ENCODE peak calls at places on chromosome 5, in five cellular contexts. M is IMR-90, B is A549, D is tibial nerve, Q is adrenal gland. K is an unnamed sample.

GRCh38 chr5:134394932-134395331 is 16.7 kb downstream of the CDKN2AIPNL start:
- DNase-seq in D (no peak), M (no peak), B (no peak), Q (no peak), K (peak)

GRCh38 chr5:885529-885928 is 7.1 kb downstream of the BRD9 start:
- DNase-seq in Q (no peak), B (no peak), D (no peak), M (no peak), K (no peak)

GRCh38 chr5:108141676-108142075 is 240.2 kb downstream of the FBXL17 start:
- DNase-seq in M (peak), Q (no peak), B (no peak), D (no peak), K (no peak)

GRCh38 chr5:139796061-139796806 is 626 bp downstream of the PSD2 start:
- DNase-seq in B (no peak), Q (no peak), D (no peak), M (no peak), K (no peak)

GRCh38 chr5:126104951-126105350 is 318.3 kb upstream of the GRAMD2B start:
- DNase-seq in D (no peak), B (no peak), M (no peak), Q (peak), K (no peak)

GRCh38 chr5:26259081-26259480 is 779.3 kb downstream of the CDH9 start:
- DNase-seq in M (no peak), Q (no peak), B (no peak), D (no peak), K (no peak)

GRCh38 chr5:96115467-96115812 is 153.8 kb upstream of the ELL2 start:
- DNase-seq in D (no peak), M (no peak), Q (no peak), B (no peak), K (no peak)

GRCh38 chr5:40184-40583 is 51.8 kb upstream of the PLEKHG4B start:
- DNase-seq in B (no peak), Q (no peak), M (no peak), D (no peak), K (no peak)

GRCh38 chr5:172769598-172770373 is 1.2 kb downstream of the DUSP1 start:
- DNase-seq in M (peak), Q (peak), D (no peak), B (no peak), K (peak)

GRCh38 chr5:112417931-112418358 is 1.1 kb downstream of the EPB41L4A start:
- DNase-seq in Q (peak), M (no peak), B (no peak), D (no peak), K (peak)

GRCh38 chr5:145375521-145375920 is 459.6 kb downstream of the PRELID2 start:
- DNase-seq in Q (no peak), D (no peak), M (no peak), B (no peak), K (no peak)

GRCh38 chr5:139458580-139459407 is 3.7 kb downstream of the ECSCR start:
- DNase-seq in D (no peak), B (no peak), Q (no peak), M (peak), K (no peak)

GRCh38 chr5:138910546-138911185 is 35.5 kb upstream of the LRRTM2 start:
- DNase-seq in B (no peak), Q (no peak), D (no peak), M (peak), K (no peak)

GRCh38 chr5:132428811-132429440 is 59.4 kb downstream of the SLC22A5 start:
- DNase-seq in B (no peak), Q (no peak), D (no peak), M (peak), K (no peak)

GRCh38 chr5:178644826-178645545 is 18.1 kb upstream of the CLK4 start:
- DNase-seq in M (no peak), D (no peak), Q (no peak), B (no peak), K (peak)

GRCh38 chr5:963310-963672 is 45.3 kb upstream of the NKD2 start:
- DNase-seq in B (no peak), D (no peak), Q (no peak), M (no peak), K (no peak)

GRCh38 chr5:178573216-178573615 is 17.0 kb downstream of the COL23A1 start:
- DNase-seq in B (no peak), D (no peak), M (no peak), Q (no peak), K (no peak)

GRCh38 chr5:57103317-57103907 is 70.4 kb upstream of the GPBP1 start:
- DNase-seq in M (no peak), B (no peak), D (no peak), Q (no peak), K (no peak)

GRCh38 chr5:36369092-36369737 is 67.5 kb upstream of the RANBP3L start:
- DNase-seq in D (no peak), B (no peak), Q (peak), M (peak), K (no peak)

GRCh38 chr5:61274561-61274960 is 57.5 kb upstream of the ZSWIM6 start:
- DNase-seq in D (no peak), B (no peak), Q (no peak), M (peak), K (no peak)

GRCh38 chr5:107389130-107389553 is 281.6 kb downstream of the EFNA5 start:
- DNase-seq in D (no peak), M (peak), Q (no peak), B (no peak), K (no peak)

GRCh38 chr5:144183254-144183889 is 12.7 kb downstream of the KCTD16 start:
- DNase-seq in M (peak), B (peak), D (no peak), Q (no peak), K (no peak)

DNA sequence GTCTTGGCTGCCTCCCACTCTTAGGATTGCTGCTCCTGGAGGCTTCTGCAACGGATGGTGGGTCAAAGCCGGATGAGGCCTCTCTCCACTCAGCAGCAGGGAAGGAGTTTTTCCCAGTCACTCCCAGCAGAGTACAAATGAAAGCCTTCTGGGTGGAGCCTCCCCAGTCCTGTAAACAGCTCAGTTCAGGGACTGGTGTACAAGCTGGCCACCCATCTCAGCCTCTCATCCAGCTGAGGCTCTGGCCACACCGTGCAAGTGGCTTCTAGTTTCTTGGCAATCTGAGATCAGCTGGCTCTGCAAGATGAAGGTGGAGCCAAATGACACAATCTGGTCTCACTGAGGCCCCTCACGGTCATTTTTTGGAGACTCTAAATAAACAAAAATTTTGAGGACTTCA is 10.0 kb downstream of the GPX3 start:
- DNase-seq in B (no peak), D (peak), Q (no peak), M (no peak), K (peak)
- TF ChIP-seq POLR2A in B (no peak), D (no peak), Q (no peak), M (no peak), K (no peak)

GRCh38 chr5:89981006-89981405 is 428.6 kb downstream of the CETN3 start:
- DNase-seq in D (no peak), M (no peak), B (no peak), Q (no peak), K (no peak)
- TF ChIP-seq CTCF in D (no peak), M (no peak), B (no peak), Q (no peak), K (no peak)

GRCh38 chr5:73624888-73625287 is 1.1 kb upstream of the ARHGEF28 start:
- DNase-seq in B (no peak), Q (no peak), M (no peak), D (no peak), K (no peak)
- H3K4me3 ChIP-seq in B (no peak), Q (no peak), M (no peak), D (no peak), K (no peak)

DNA sequence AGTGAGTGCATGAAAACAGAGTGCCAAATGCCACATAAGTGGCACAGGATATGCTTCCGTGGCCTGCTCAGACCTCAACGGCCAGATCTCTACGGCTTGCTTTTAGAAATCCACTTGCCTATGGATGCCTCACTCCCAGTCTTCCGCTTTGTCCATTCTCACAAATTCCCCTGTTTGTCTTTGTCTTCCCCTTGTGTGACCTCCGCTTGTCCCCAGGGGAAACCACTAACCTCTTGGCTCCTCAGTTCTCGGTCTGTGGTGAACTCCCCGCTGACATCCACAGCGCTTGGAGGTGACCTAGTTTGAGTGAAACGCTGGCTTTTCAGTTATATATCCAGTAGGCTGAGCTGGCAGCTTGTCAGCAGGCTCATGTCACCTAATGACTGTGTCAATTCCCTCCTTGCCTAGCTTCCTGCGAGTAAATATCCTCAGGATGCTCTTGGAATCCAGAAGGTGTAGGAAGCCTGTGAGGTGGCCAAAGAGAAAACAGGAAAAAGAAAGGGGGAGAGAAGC is 101.4 kb upstream of the SPRY4 start:
- DNase-seq in M (peak), B (no peak), Q (peak), D (no peak), K (no peak)
- TF ChIP-seq POLR2A in M (no peak), B (no peak), Q (no peak), D (no peak), K (no peak)

GRCh38 chr5:6719896-6720560 is 6.8 kb downstream of the TENT4A start:
- DNase-seq in Q (no peak), D (no peak), M (peak), B (no peak), K (no peak)

GRCh38 chr5:6721442-6721841 is 8.2 kb downstream of the TENT4A start:
- DNase-seq in Q (no peak), M (no peak), D (no peak), B (no peak), K (no peak)

GRCh38 chr5:6719417-6719816 is 6.2 kb downstream of the TENT4A start:
- DNase-seq in Q (no peak), D (no peak), M (no peak), B (no peak), K (no peak)

GRCh38 chr5:6722015-6722414 is 8.8 kb downstream of the TENT4A start:
- DNase-seq in D (no peak), M (peak), Q (no peak), B (no peak), K (peak)

GRCh38 chr5:6720561-6720921 is 7.3 kb downstream of the TENT4A start:
- DNase-seq in D (no peak), M (no peak), B (no peak), Q (no peak), K (no peak)
- TF ChIP-seq CTCF in D (no peak), M (no peak), B (no peak), Q (no peak), K (no peak)

GRCh38 chr5:119336262-119336661 is 19.6 kb upstream of the TNFAIP8 start:
- DNase-seq in B (no peak), D (no peak), M (no peak), Q (no peak), K (no peak)
- H3K4me3 ChIP-seq in B (no peak), D (no peak), M (no peak), Q (no peak), K (no peak)

K was measured in lower leg skin.